ENCODE peak calls at places on chromosomes 7 and 10, in seven cellular contexts. K is stimulated activated CD4-positive, alpha-beta T cell treated with anti-CD3 and anti-CD28 coated beads, TNF-alpha, amount 100 ng/mL, for 4 hours; P is LHCN-M2; N is anterior cingulate cortex; B is activated gamma-delta T cell; L is AML-193; Z is NCI-H1105. J is an unnamed sample.
A peak's percentile ranks its signal among the peaks of the same experiment; 100 is the strongest.

GRCh38 chr7:117273325-117274292 is 49.2 kb downstream of the WNT2 start:
- DNase-seq in K (no peak), P (no peak), N (no peak), B (no peak), L (no peak), Z (peak; percentile 43), J (no peak)

GRCh38 chr7:136938476-136938875 is 70.0 kb downstream of the CHRM2 start:
- DNase-seq in K (no peak), P (no peak), N (no peak), B (no peak), L (no peak), Z (no peak), J (no peak)

GRCh38 chr10:91164520-91165065 is 55.9 kb upstream of the PCGF5 start:
- DNase-seq in K (no peak), P (no peak), N (no peak), B (no peak), L (no peak), Z (no peak), J (no peak)

GRCh38 chr7:91135703-91136102 is 128.5 kb upstream of the FZD1 start:
- DNase-seq in K (no peak), P (no peak), N (no peak), B (no peak), L (no peak), Z (no peak), J (no peak)

GRCh38 chr10:123413353-123413752 is 252.8 kb upstream of the GPR26 start:
- DNase-seq in K (no peak), P (no peak), N (no peak), B (no peak), L (no peak), Z (no peak), J (no peak)

GRCh38 chr10:118585234-118585633 is 10.2 kb downstream of the PRLHR start:
- DNase-seq in K (no peak), P (no peak), N (no peak), B (no peak), L (no peak), Z (no peak), J (no peak)

GRCh38 chr7:101537205-101537604 is 91.9 kb downstream of the MYL10 start:
- DNase-seq in K (no peak), P (peak; percentile 70), N (no peak), B (no peak), L (no peak), Z (no peak), J (no peak)

GRCh38 chr10:127694580-127695193 is 42.3 kb upstream of the FOXI2 start:
- DNase-seq in K (no peak), P (peak; percentile 25), N (no peak), B (no peak), L (peak; percentile 54), Z (no peak), J (peak; percentile 36)

GRCh38 chr10:22308390-22308789 is 7.8 kb upstream of the COMMD3 start:
- DNase-seq in K (no peak), P (peak; percentile 50), N (no peak), B (no peak), L (no peak), Z (no peak), J (no peak)